ENCODE peak calls at places on chromosomes 1 and 21, in six cellular contexts. E is mucosa of descending colon; A is fibroblast of lung; R is activated CD8-positive, alpha-beta memory T cell treated with anti-CD3 and anti-CD28 coated beads for 1 hour; O is activated naive CD8-positive, alpha-beta T cell treated with anti-CD3 and anti-CD28 coated beads, Interleukin-2, amount 50 U/mL, for 24 hours; I is mesendoderm. Q is an unnamed sample.

GRCh38 chr1:221149111-221149510 is 269.9 kb downstream of the HLX start:
- DNase-seq in E (no peak), A (peak), R (no peak), O (no peak), I (no peak), Q (no peak)

GRCh38 chr21:39099859-39100258 is 83.4 kb downstream of the PSMG1 start:
- DNase-seq in E (no peak), A (no peak), R (no peak), O (no peak), I (no peak), Q (no peak)

GRCh38 chr1:180791806-180792205 is 120.9 kb upstream of the KIAA1614 start:
- DNase-seq in E (no peak), A (no peak), R (no peak), O (no peak), I (no peak), Q (no peak)

GRCh38 chr1:78715181-78715661 is 65.6 kb downstream of the IFI44 start:
- DNase-seq in E (no peak), A (peak), R (no peak), O (no peak), I (no peak), Q (no peak)

GRCh38 chr1:245067257-245067656 is 87.5 kb upstream of the KIF26B start:
- DNase-seq in E (no peak), A (peak), R (no peak), O (no peak), I (no peak), Q (no peak)

GRCh38 chr1:214281902-214282695 is 1.1 kb downstream of the SMYD2 start:
- DNase-seq in E (peak), A (peak), R (no peak), O (no peak), I (no peak), Q (no peak)

GRCh38 chr1:44903261-44903660 is 60.2 kb upstream of the PTCH2 start:
- DNase-seq in E (no peak), A (no peak), R (no peak), O (no peak), I (no peak), Q (no peak)

GRCh38 chr1:43432171-43432860 is 21.4 kb downstream of the HYI start:
- DNase-seq in E (no peak), A (no peak), R (no peak), O (no peak), I (no peak), Q (no peak)

GRCh38 chr1:23562138-23562819 is 3.0 kb upstream of the ID3 start:
- DNase-seq in E (peak), A (peak), R (no peak), O (peak), I (peak), Q (peak)

GRCh38 chr1:18743233-18743632 is 112.6 kb downstream of the PAX7 start:
- DNase-seq in E (no peak), A (no peak), R (no peak), O (no peak), I (peak), Q (no peak)

GRCh38 chr1:78334952-78335351 is 155.8 kb upstream of the PTGFR start:
- DNase-seq in E (no peak), A (no peak), R (no peak), O (no peak), I (no peak), Q (no peak)

GRCh38 chr1:33349081-33349759 is 28.3 kb upstream of the A3GALT2 start:
- DNase-seq in E (peak), A (peak), R (no peak), O (peak), I (no peak), Q (peak)

GRCh38 chr1:17511188-17511587 is 28.3 kb upstream of the ARHGEF10L start:
- DNase-seq in E (no peak), A (no peak), R (no peak), O (no peak), I (no peak), Q (no peak)

GRCh38 chr1:210841926-210842625 is 291.9 kb downstream of the KCNH1 start:
- DNase-seq in E (no peak), A (no peak), R (no peak), O (no peak), I (no peak), Q (no peak)

GRCh38 chr1:156744344-156744743 is 3.5 kb upstream of the MRPL24 start:
- DNase-seq in E (no peak), A (no peak), R (no peak), O (no peak), I (no peak), Q (no peak)

GRCh38 chr1:147389532-147390184 is 147.2 kb downstream of the CHD1L start:
- DNase-seq in E (peak), A (peak), R (no peak), O (no peak), I (peak), Q (peak)

GRCh38 chr1:219220945-219221344 is 47.3 kb downstream of the LYPLAL1 start:
- DNase-seq in E (no peak), A (no peak), R (no peak), O (no peak), I (peak), Q (peak)

GRCh38 chr1:171852273-171852672 is 11.0 kb downstream of the DNM3 start:
- DNase-seq in E (no peak), A (peak), R (no peak), O (no peak), I (no peak), Q (no peak)

GRCh38 chr1:58896211-58897183 is 112.7 kb upstream of the JUN start:
- DNase-seq in E (peak), A (no peak), R (no peak), O (no peak), I (peak), Q (no peak)

GRCh38 chr1:175319112-175319911 is 126.7 kb upstream of the KIAA0040 start:
- DNase-seq in E (peak), A (peak), R (peak), O (peak), I (peak), Q (peak)

GRCh38 chr1:33239487-33239886 is 16.8 kb upstream of the ZNF362 start:
- DNase-seq in E (no peak), A (no peak), R (no peak), O (no peak), I (no peak), Q (no peak)

GRCh38 chr1:203461717-203462116 is 13.9 kb upstream of the PRELP start:
- DNase-seq in E (no peak), A (no peak), R (no peak), O (no peak), I (no peak), Q (no peak)

GRCh38 chr1:219898375-219898774 is 30.0 kb downstream of the SLC30A10 start:
- DNase-seq in E (no peak), A (no peak), R (no peak), O (no peak), I (no peak), Q (no peak)

Q was measured in GM13976.